ENCODE peak calls at places on chromosomes 4 and X, in five cellular contexts. One of them, this sample, is unnamed.

GRCh38 chr4:112279025-112279881 is 6.5 kb downstream of the TIFA start:
- DNase-seq in BJ: no peak
- DNase-seq in neural progenitor cell: no peak
- DNase-seq in endodermal cell: no peak
- DNase-seq in WERI-Rb-1: no peak
- DNase-seq in this sample: no peak

GRCh38 chrX:78103656-78104446 is at the start of gene PGK1:
- DNase-seq in BJ: peak
- DNase-seq in WERI-Rb-1: peak
- DNase-seq in endodermal cell: peak
- DNase-seq in neural progenitor cell: peak
- DNase-seq in this sample: peak

GRCh38 chr4:114019276-114019971 is 40.0 kb upstream of the ARSJ start:
- DNase-seq in BJ: no peak
- DNase-seq in neural progenitor cell: no peak
- DNase-seq in WERI-Rb-1: no peak
- DNase-seq in endodermal cell: no peak
- DNase-seq in this sample: no peak

GRCh38 chr4:182143822-182144620 is 99.2 kb upstream of the TENM3 start:
- DNase-seq in BJ: no peak
- DNase-seq in endodermal cell: peak
- DNase-seq in WERI-Rb-1: peak
- DNase-seq in neural progenitor cell: peak
- DNase-seq in this sample: peak

GRCh38 chr4:135281230-135281629 is 1079.6 kb upstream of the PABPC4L start:
- DNase-seq in BJ: no peak
- DNase-seq in WERI-Rb-1: no peak
- DNase-seq in endodermal cell: no peak
- DNase-seq in neural progenitor cell: no peak
- DNase-seq in this sample: no peak

GRCh38 chrX:155877288-155877687 is 3.9 kb upstream of the VAMP7 start:
- DNase-seq in WERI-Rb-1: no peak
- DNase-seq in endodermal cell: no peak
- DNase-seq in BJ: no peak
- DNase-seq in neural progenitor cell: no peak
- DNase-seq in this sample: no peak

GRCh38 chrX:154074199-154074598 is 23.3 kb downstream of the MECP2 start:
- DNase-seq in neural progenitor cell: no peak
- DNase-seq in WERI-Rb-1: no peak
- DNase-seq in endodermal cell: peak
- DNase-seq in BJ: no peak
- DNase-seq in this sample: peak

GRCh38 chr4:15241946-15242345 is 185.9 kb upstream of the C1QTNF7 start:
- DNase-seq in BJ: no peak
- DNase-seq in neural progenitor cell: no peak
- DNase-seq in WERI-Rb-1: no peak
- DNase-seq in endodermal cell: no peak
- DNase-seq in this sample: no peak

GRCh38 chrX:27863813-27864212 is 56.0 kb downstream of the MAGEB10 start:
- DNase-seq in neural progenitor cell: peak
- DNase-seq in endodermal cell: peak
- DNase-seq in WERI-Rb-1: no peak
- DNase-seq in BJ: no peak
- DNase-seq in this sample: no peak

DNA sequence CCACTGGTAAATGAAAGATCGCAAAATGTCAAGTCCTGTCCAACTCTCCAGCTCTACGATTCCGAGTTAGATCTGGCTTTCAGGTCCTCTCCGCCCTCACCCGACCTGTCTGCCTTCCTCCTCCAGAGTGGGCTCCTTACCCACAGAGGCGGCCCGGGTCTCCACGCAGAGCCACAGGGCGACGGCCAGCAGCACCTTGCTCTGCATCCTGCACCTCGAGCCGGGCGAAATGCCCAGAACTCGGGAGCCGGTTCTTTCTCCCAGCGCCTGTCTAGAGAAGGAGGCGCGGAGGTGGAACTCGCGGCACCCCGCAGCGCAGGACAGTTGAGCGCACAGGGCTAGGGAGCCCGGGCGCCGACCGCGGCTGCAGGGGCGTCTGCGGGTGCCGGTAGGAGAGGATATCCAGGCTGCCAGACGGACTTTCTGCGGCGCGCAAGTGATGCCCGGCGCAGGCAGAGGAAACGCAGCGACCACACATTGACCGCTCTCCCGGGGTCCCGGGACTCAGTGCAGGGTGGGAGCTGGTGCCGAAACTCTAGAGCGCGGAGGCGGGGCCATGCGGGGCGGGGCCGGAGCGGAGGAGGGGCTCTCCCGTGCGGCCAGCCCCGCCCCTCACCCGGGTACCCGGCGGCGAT is at the start of gene KDR:
- DNase-seq in endodermal cell: peak
- DNase-seq in WERI-Rb-1: no peak
- DNase-seq in BJ: no peak
- DNase-seq in neural progenitor cell: peak
- DNase-seq in this sample: no peak
- H3K4me3 ChIP-seq in endodermal cell: peak
- H3K4me3 ChIP-seq in WERI-Rb-1: no peak
- H3K4me3 ChIP-seq in BJ: peak
- H3K4me3 ChIP-seq in neural progenitor cell: peak
- H3K4me3 ChIP-seq in this sample: peak

GRCh38 chrX:12770440-12770839 is 20.8 kb upstream of the PRPS2 start:
- DNase-seq in WERI-Rb-1: no peak
- DNase-seq in endodermal cell: no peak
- DNase-seq in BJ: no peak
- DNase-seq in neural progenitor cell: peak
- DNase-seq in this sample: no peak

GRCh38 chrX:12767856-12768255 is 23.4 kb upstream of the PRPS2 start:
- DNase-seq in neural progenitor cell: no peak
- DNase-seq in endodermal cell: no peak
- DNase-seq in BJ: no peak
- DNase-seq in WERI-Rb-1: no peak
- DNase-seq in this sample: no peak

GRCh38 chrX:12771445-12772069 is 19.7 kb upstream of the PRPS2 start:
- DNase-seq in neural progenitor cell: peak
- DNase-seq in endodermal cell: peak
- DNase-seq in BJ: no peak
- DNase-seq in WERI-Rb-1: peak
- DNase-seq in this sample: no peak
- TF ChIP-seq CTCF in neural progenitor cell: peak
- TF ChIP-seq CTCF in endodermal cell: peak
- TF ChIP-seq CTCF in BJ: peak
- TF ChIP-seq CTCF in WERI-Rb-1: peak
- TF ChIP-seq CTCF in this sample: peak

DNA sequence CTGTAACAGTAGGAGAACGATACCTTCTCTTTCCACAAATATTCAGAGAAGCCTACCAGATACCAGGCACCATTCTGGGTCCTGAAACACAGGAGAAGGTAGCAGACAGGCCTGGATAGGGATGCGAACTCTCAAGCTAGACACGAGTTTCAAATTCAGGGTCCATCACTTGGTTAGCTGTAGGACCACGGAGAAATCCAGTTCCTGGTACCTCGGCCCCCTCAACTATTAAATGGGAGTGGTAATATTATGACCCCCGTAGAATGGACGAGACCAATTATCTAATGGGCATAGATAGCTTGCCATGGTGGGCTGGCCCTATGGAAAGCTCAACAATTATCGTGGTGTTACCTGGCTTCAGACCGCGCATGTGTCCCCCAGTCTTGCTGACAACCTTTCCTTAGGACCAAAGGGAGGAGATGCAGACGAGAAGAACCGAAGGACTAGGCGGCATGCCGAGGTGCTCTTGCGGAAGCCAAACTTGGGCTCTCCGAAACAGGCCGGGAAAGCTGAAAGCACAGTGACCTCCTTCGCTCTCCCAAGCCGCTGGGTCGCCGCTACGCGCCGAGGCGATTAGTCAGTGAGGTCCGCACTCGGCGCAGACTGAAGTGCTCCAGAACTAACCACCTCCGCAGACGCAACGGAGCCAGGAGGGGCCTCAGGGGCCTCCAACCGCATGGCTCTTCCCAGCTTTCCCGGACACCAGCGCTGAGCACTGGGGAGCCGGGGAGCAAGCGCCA is 19.6 kb downstream of the NKX3-2 start:
- DNase-seq in endodermal cell: peak
- DNase-seq in BJ: no peak
- DNase-seq in WERI-Rb-1: peak
- DNase-seq in neural progenitor cell: no peak
- DNase-seq in this sample: no peak
- H3K4me3 ChIP-seq in endodermal cell: no peak
- H3K4me3 ChIP-seq in BJ: no peak
- H3K4me3 ChIP-seq in WERI-Rb-1: no peak
- H3K4me3 ChIP-seq in neural progenitor cell: no peak
- H3K4me3 ChIP-seq in this sample: no peak

GRCh38 chr4:95627709-95628108 is 78.9 kb upstream of the UNC5C start:
- DNase-seq in WERI-Rb-1: no peak
- DNase-seq in endodermal cell: no peak
- DNase-seq in neural progenitor cell: no peak
- DNase-seq in BJ: no peak
- DNase-seq in this sample: no peak
- TF ChIP-seq CTCF in WERI-Rb-1: no peak
- TF ChIP-seq CTCF in endodermal cell: no peak
- TF ChIP-seq CTCF in neural progenitor cell: no peak
- TF ChIP-seq CTCF in BJ: no peak
- TF ChIP-seq CTCF in this sample: no peak

DNA sequence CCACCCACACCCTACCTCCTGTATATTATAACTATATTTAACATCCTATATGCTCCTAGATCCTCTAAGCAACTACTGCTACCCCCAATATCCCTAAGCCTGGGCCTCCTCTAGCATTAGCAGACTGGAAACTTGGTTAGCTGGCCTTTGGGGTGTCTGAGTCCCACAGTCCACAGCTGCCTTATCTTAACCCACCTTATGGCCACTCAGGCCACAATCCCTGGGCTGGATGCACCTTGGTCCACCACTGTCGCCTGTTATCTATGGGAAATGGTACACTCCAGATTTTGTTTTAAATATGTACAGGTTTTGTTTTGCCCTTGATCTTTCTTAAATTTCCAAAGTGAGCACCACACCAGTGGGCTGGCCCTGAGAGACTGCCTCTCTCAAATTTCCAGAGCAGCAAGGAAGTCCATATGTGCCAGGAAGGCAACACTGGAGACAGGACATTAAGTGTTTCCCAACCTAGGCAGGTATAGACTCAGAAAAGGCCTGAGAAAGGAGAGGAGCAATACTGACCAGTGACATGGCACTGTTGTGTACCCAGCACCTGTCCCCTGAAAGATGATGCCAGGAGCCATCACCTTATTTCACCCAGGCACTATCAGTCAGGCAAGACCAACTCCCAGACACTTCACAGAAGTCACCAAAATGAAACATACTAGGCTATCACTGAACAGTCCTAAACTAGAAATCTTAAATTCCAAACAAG is 921 bp downstream of the PFKFB1 start:
- DNase-seq in WERI-Rb-1: no peak
- DNase-seq in BJ: no peak
- DNase-seq in neural progenitor cell: no peak
- DNase-seq in endodermal cell: no peak
- DNase-seq in this sample: no peak
- H3K4me3 ChIP-seq in WERI-Rb-1: no peak
- H3K4me3 ChIP-seq in BJ: no peak
- H3K4me3 ChIP-seq in neural progenitor cell: no peak
- H3K4me3 ChIP-seq in endodermal cell: no peak
- H3K4me3 ChIP-seq in this sample: no peak

This sample was measured in AG09309.